ENCODE peak calls at places on chromosomes 1 and 21, in five cellular contexts. O is GM23248, N is PC-3, F is mammary epithelial cell, W is fibroblast of lung. D is an unnamed sample.

GRCh38 chr21:45154511-45155508 is 80.4 kb downstream of the ADARB1 start:
- DNase-seq in F (peak; percentile 52), O (peak; percentile 74), N (no peak), W (peak; percentile 86), D (peak; percentile 52)

GRCh38 chr1:112975336-112975735 is 19.3 kb upstream of the SLC16A1 start:
- DNase-seq in N (no peak), W (peak; percentile 29), F (no peak), O (no peak), D (no peak)

GRCh38 chr1:202811296-202812175 is 782 bp downstream of the PCAT6 start:
- DNase-seq in O (peak; percentile 54), W (no peak), F (peak; percentile 25), N (no peak), D (peak; percentile 54)

GRCh38 chr1:239446611-239447010 is 60.2 kb downstream of the CHRM3 start:
- DNase-seq in O (no peak), W (no peak), N (peak; percentile 85), F (no peak), D (no peak)

GRCh38 chr1:89429062-89429461 is 65.2 kb downstream of the GBP6 start:
- DNase-seq in W (no peak), F (no peak), O (no peak), N (no peak), D (no peak)

GRCh38 chr1:115069186-115069585 is 20.1 kb downstream of the TSPAN2 start:
- DNase-seq in O (peak; percentile 90), N (peak; percentile 73), W (peak; percentile 83), F (peak; percentile 87), D (peak; percentile 55)

GRCh38 chr1:64950284-64950809 is 16.0 kb downstream of the JAK1 start:
- DNase-seq in F (no peak), N (no peak), O (no peak), W (no peak), D (no peak)

GRCh38 chr21:38875694-38876492 is 70.2 kb downstream of the ETS2 start:
- DNase-seq in W (peak; percentile 63), F (peak; percentile 72), O (peak; percentile 82), N (no peak), D (peak; percentile 37)

GRCh38 chr21:30257773-30258172 is 25.0 kb downstream of the KRTAP24-1 start:
- DNase-seq in F (peak; percentile 66), O (peak; percentile 69), N (peak; percentile 79), W (no peak), D (peak; percentile 12)

GRCh38 chr1:117612517-117613248 is 6.8 kb downstream of the TENT5C start:
- DNase-seq in N (peak; percentile 46), W (peak; percentile 90), O (peak; percentile 93), F (peak; percentile 45), D (no peak)

GRCh38 chr1:165894591-165894990 is 67.2 kb downstream of the UCK2 start:
- DNase-seq in F (no peak), O (peak; percentile 54), W (peak; percentile 32), N (peak; percentile 16), D (no peak)

GRCh38 chr1:113027449-113027848 is 45.5 kb upstream of the LRIG2 start:
- DNase-seq in O (no peak), W (no peak), F (no peak), N (no peak), D (no peak)

GRCh38 chr1:40314721-40315238 is 2.3 kb downstream of the COL9A2 start:
- DNase-seq in N (no peak), O (no peak), W (peak; percentile 23), F (no peak), D (no peak)

GRCh38 chr1:23646086-23646485 is 45.5 kb upstream of the RPL11 start:
- DNase-seq in N (no peak), W (no peak), F (no peak), O (peak; percentile 21), D (no peak)

GRCh38 chr21:33967086-33967571 is 51.5 kb upstream of the ATP5PO start:
- DNase-seq in F (no peak), W (peak; percentile 94), O (no peak), N (no peak), D (no peak)

GRCh38 chr1:80392529-80392928 is 1386.0 kb upstream of the ADGRL4 start:
- DNase-seq in W (no peak), F (peak; percentile 79), N (peak; percentile 81), O (no peak), D (peak; percentile 76)

GRCh38 chr21:15211491-15212133 is 146.8 kb upstream of the NRIP1 start:
- DNase-seq in O (no peak), N (no peak), W (no peak), F (no peak), D (no peak)

GRCh38 chr1:227140376-227140775 is 177.9 kb downstream of the CDC42BPA start:
- DNase-seq in F (no peak), O (no peak), W (peak; percentile 10), N (no peak), D (peak; percentile 53)
- H3K4me1 ChIP-seq in F (no peaks in the 10 kb centered on the region), O (no peaks in the 10 kb centered on the region), W (no peaks in the 10 kb centered on the region), N (no peaks in the 10 kb centered on the region), D (no peaks in the 10 kb centered on the region)

GRCh38 chr1:181503130-181503810 is 20.0 kb downstream of the CACNA1E start:
- DNase-seq in N (no peak), F (no peak), W (peak; percentile 56), O (peak; percentile 60), D (no peak)

GRCh38 chr1:181501612-181502011 is 18.3 kb downstream of the CACNA1E start:
- DNase-seq in N (no peak), W (no peak), O (no peak), F (no peak), D (no peak)

GRCh38 chr1:181508486-181509165 is 25.3 kb downstream of the CACNA1E start:
- DNase-seq in W (peak; percentile 57), O (peak; percentile 62), N (no peak), F (no peak), D (no peak)

GRCh38 chr1:181506563-181507353 is 23.4 kb downstream of the CACNA1E start:
- DNase-seq in O (no peak), W (no peak), F (no peak), N (no peak), D (no peak)

GRCh38 chr1:181504294-181505115 is 21.2 kb downstream of the CACNA1E start:
- DNase-seq in F (no peak), W (no peak), N (peak; percentile 19), O (peak; percentile 21), D (no peak)
- H3K9ac ChIP-seq in F (no peak overlapping the region), W (no peak overlapping the region), N (no peak overlapping the region), O (no peak overlapping the region), D (no peak overlapping the region)

GRCh38 chr1:42320689-42321088 is 14.3 kb downstream of the FOXJ3 start:
- DNase-seq in O (no peak), F (no peak), N (no peak), W (no peak), D (no peak)

GRCh38 chr1:42319128-42319851 is 15.7 kb downstream of the FOXJ3 start:
- DNase-seq in F (peak; percentile 17), N (no peak), O (peak; percentile 82), W (peak; percentile 72), D (peak; percentile 74)

GRCh38 chr1:42319871-42320484 is 15.1 kb downstream of the FOXJ3 start:
- DNase-seq in F (no peak), O (no peak), N (no peak), W (no peak), D (no peak)

GRCh38 chr1:42317308-42317707 is 17.7 kb downstream of the FOXJ3 start:
- DNase-seq in W (no peak), N (no peak), F (no peak), O (no peak), D (no peak)

DNA sequence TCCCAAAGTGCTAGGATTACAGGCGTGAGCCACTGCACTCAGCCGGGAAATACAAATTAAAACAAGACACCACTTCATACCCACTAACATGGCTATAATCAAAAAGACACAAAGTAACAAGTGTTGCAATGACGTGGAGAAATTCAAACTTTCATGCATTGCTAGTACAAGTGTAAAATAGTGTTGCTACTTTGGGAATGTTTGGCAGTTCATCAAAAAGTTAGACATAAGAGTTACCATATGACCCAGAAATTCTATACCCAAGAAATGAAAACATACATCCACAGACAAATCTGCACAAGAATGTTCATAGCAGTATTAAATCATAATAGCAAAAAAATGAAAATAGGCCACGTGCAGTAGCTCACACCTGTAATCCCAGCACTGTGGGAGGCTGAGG is 16.4 kb downstream of the FOXJ3 start:
- DNase-seq in F (no peak), W (no peak), N (no peak), O (no peak), D (peak; percentile 57)
- H3K4me1 ChIP-seq in F (peaks cover 24% of the 10 kb centered on the region), W (peaks cover 10% of the 10 kb centered on the region), N (peaks cover 12% of the 10 kb centered on the region), O (peaks cover 43% of the 10 kb centered on the region), D (peaks cover 63% of the 10 kb centered on the region)

DNA sequence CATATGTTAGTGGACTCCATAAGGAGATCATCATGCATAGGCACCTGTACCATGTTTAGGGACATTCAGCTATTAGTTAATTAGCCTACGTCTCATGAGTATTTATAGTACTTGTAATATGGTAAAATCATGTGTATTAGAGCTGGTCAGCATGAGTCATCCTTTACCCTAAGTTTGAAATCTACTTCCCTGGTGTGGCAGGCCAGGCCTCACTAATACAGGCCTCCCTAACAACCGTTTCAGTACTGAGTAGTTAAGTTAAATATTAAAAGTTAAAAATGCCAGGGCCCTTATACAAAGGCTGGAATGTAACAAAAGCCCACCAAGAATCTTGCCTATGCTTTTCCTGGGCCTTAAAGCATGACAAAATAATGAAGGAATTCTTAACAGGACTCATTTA is 356.3 kb upstream of the DPYD start:
- DNase-seq in W (peak; percentile 77), N (peak; percentile 73), O (peak; percentile 48), F (peak; percentile 45), D (peak; percentile 15)
- H3K9ac ChIP-seq in W (no peak overlapping the region), N (peak overlapping the region; percentile 53), O (no peak overlapping the region), F (no peak overlapping the region), D (no peak overlapping the region)

DNA sequence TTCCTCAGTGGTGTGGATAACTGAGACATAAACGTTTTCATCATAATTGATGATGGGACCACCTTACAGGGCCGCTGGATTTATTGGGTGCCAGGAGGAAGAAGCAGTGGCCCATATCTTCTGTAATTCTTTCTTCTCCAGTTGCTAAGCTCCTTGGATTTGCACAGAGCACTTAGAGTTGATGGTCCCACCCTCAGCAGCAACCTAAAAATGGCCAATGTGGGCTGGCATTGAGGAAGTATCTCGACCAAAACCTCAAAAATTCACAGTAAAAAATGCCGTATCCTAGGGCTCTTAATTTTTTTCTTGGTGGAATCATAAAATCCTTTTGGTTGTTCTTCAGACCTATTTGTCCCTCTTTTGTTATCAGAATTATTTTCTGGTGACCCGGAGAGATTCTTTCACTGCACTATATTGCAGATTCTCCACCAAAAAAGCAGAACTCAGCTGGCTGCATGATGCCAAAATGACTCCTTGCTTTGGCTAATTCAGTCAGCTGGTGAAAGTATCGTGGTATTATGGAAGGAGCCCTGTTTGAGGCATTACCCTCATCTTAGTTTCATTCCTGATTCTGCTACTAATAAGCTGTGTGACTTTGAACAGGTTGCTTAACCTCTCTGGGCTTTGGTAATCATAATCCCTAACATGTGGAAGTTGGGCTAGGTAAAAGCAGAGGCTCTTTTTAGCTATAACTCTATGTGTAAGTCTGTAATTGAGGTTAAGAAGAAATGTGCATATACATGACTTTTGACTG is 27.6 kb downstream of the KIRREL1 start:
- DNase-seq in W (peak; percentile 80), O (peak; percentile 60), F (no peak), N (no peak), D (peak; percentile 54)
- H3K4me1 ChIP-seq in W (peaks cover 66% of the 10 kb centered on the region), O (peaks cover 87% of the 10 kb centered on the region), F (peaks cover 71% of the 10 kb centered on the region), N (peaks cover 82% of the 10 kb centered on the region), D (peaks cover 95% of the 10 kb centered on the region)

GRCh38 chr1:94864821-94865220 is 44.7 kb downstream of the SLC44A3 start:
- DNase-seq in W (no peak), N (no peak), F (no peak), O (peak; percentile 38), D (peak; percentile 34)
- H3K9ac ChIP-seq in W (no peak overlapping the region), N (peak overlapping the region; percentile 80), F (no peak overlapping the region), O (peak overlapping the region; percentile 77), D (peak overlapping the region; percentile 86)

D was measured in adipocyte.